ENCODE peak calls at places on chromosome 12, in five cellular contexts. K is IMR-90, J is spleen, E is heart left ventricle, A is esophagus squamous epithelium. S is an unnamed sample.

GRCh38 chr12:119008691-119009221 is 27.4 kb downstream of the SRRM4 start:
- DNase-seq in K (no peak), A (no peak), J (no peak), E (no peak), S (no peak)

GRCh38 chr12:27436029-27436428 is 10.5 kb upstream of the SMCO2 start:
- DNase-seq in J (no peak), A (no peak), E (no peak), K (no peak), S (no peak)

GRCh38 chr12:29164477-29165163 is 15.5 kb downstream of the FAR2 start:
- DNase-seq in E (no peak), K (peak; percentile 62), A (no peak), J (no peak), S (no peak)

GRCh38 chr12:124380793-124381453 is 86.0 kb downstream of the RFLNA start:
- DNase-seq in E (no peak), A (no peak), K (no peak), J (no peak), S (no peak)

GRCh38 chr12:113683566-113683965 is 211.9 kb upstream of the LHX5 start:
- DNase-seq in K (no peak), J (no peak), E (no peak), A (no peak), S (no peak)

GRCh38 chr12:9702239-9702638 is 30.7 kb downstream of the CLECL1 start:
- DNase-seq in E (no peak), K (no peak), A (no peak), J (peak; percentile 80), S (no peak)

GRCh38 chr12:58364389-58365086 is 423.2 kb downstream of the ATP23 start:
- DNase-seq in E (no peak), A (no peak), J (no peak), K (peak; percentile 99), S (no peak)

GRCh38 chr12:118052324-118053070 is 8.5 kb downstream of the WSB2 start:
- DNase-seq in K (peak; percentile 95), J (peak; percentile 75), E (peak; percentile 87), A (no peak), S (peak; percentile 59)

GRCh38 chr12:108629824-108630476 is 3.7 kb downstream of the SELPLG start:
- DNase-seq in K (peak; percentile 87), A (no peak), E (peak; percentile 51), J (peak; percentile 82), S (peak; percentile 68)

GRCh38 chr12:101931498-101932326 is 54.3 kb downstream of the DRAM1 start:
- DNase-seq in J (no peak), E (no peak), K (no peak), A (no peak), S (no peak)

GRCh38 chr12:84508943-84509342 is 403.7 kb downstream of the SLC6A15 start:
- DNase-seq in E (peak; percentile 42), K (no peak), J (no peak), A (no peak), S (peak; percentile 57)
- H3K27ac ChIP-seq in E (peak overlapping the region; percentile 19), K (no peak overlapping the region), J (no peak overlapping the region), A (peak overlapping the region; percentile 60), S (no peak overlapping the region)

GRCh38 chr12:120495723-120496352 is at the start of gene DYNLL1:
- DNase-seq in A (peak; percentile 71), E (peak; percentile 97), K (peak; percentile 94), J (peak; percentile 97), S (peak; percentile 100)
- TF ChIP-seq CTCF in A (peak; percentile 18), E (no peak), K (no peak), J (peak; percentile 34), S (peak; percentile 30)

GRCh38 chr12:130266751-130267150 is 70.9 kb upstream of the PIWIL1 start:
- DNase-seq in E (no peak), J (no peak), K (no peak), A (no peak), S (no peak)

GRCh38 chr12:130263996-130264395 is 73.7 kb upstream of the PIWIL1 start:
- DNase-seq in J (no peak), E (no peak), K (no peak), A (no peak), S (no peak)

GRCh38 chr12:130258863-130259262 is 78.8 kb upstream of the PIWIL1 start:
- DNase-seq in A (no peak), K (no peak), J (no peak), E (no peak), S (no peak)

DNA sequence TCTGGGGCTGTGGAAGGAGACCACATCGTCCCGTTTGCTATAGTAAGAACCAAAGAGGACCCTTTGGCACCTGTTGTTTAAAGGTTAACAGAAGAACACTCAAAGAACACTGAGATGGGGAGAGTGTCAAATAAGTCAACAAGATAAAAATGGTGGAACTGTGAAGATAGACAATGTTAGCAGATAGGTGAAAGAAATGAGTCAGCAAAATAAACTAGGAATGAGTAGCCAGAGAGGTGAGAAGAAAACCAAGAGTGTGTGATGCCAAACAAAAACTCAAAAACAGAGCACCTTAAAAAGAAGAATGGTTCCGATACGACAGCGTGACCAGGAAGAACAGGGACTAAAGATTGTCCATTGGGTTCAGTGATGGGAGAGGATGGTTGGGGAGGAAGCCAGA is 74.7 kb upstream of the PIWIL1 start:
- DNase-seq in A (no peak), K (no peak), E (no peak), J (no peak), S (no peak)
- TF ChIP-seq POLR2A in A (no peak), K (no peak), E (no peak), J (no peak), S (no peak)

GRCh38 chr12:95678684-95679083 is 111.9 kb downstream of the NTN4 start:
- DNase-seq in J (no peak), A (no peak), K (no peak), E (no peak), S (no peak)

GRCh38 chr12:95687937-95688336 is 102.6 kb downstream of the NTN4 start:
- DNase-seq in J (no peak), K (no peak), E (no peak), A (no peak), S (no peak)

GRCh38 chr12:95681210-95681765 is 109.3 kb downstream of the NTN4 start:
- DNase-seq in E (no peak), K (no peak), A (no peak), J (no peak), S (no peak)

DNA sequence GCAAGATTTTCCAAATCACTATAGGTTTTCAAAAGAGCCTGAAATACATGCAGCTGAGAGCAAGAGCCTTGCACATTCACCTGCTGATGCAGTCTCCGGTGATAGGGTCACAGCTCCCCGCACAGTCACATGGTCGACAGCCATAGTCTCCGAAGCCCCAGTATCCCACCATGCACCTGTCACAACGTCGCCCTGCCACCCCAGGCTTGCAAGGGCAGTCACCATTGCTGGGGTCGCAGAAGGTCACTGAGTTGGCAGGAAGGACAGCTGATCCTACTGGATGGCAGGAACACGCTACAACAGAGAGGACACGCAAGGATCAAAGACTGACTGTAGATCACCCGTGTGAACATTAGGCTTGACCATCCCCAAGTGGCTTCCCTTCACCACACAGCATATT is 107.1 kb downstream of the NTN4 start:
- DNase-seq in A (no peak), E (no peak), J (no peak), K (no peak), S (peak; percentile 22)
- H3K27ac ChIP-seq in A (no peak overlapping the region), E (no peak overlapping the region), J (no peak overlapping the region), K (no peak overlapping the region), S (no peak overlapping the region)

GRCh38 chr12:14279845-14280244 is 85.6 kb upstream of the ATF7IP start:
- DNase-seq in E (no peak), K (no peak), A (no peak), J (no peak), S (no peak)

GRCh38 chr12:14280921-14281320 is 84.6 kb upstream of the ATF7IP start:
- DNase-seq in K (no peak), A (no peak), E (no peak), J (no peak), S (no peak)

GRCh38 chr12:14284189-14284722 is 81.2 kb upstream of the ATF7IP start:
- DNase-seq in E (peak; percentile 76), A (no peak), K (peak; percentile 10), J (no peak), S (no peak)

GRCh38 chr12:14281539-14281938 is 83.9 kb upstream of the ATF7IP start:
- DNase-seq in A (no peak), E (no peak), K (peak; percentile 13), J (no peak), S (no peak)

DNA sequence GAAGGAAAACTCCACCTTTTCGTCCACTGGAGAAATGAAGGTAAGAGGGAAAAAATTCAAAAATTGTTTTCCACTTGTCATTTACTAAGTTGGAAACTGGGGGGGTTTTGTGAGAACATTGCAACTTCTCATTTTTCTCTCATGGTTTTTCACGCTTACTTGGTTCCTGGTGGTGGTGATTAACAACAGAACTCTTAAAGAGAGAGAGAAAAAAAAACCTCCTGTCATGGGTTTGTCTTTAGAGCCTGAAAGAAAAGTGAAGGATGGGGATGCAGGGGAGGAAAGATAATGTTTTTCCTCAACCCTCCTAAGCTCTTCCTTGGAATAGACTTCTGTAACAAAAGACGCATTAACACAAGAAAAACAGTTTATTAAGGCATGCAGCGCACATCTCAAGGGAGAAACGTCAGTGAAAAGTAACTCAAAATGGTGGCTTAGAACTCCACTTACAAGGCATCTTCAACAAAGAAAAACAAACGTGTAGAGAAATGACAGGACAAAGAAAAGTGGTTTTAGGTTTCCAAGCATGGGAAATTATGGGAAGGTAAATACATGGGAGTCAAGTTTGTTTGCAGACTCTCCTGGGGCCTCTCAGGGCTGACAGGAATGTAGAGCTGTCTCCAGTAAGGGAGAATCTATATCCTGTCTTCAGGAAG is 81.9 kb upstream of the ATF7IP start:
- DNase-seq in E (no peak), J (no peak), A (no peak), K (no peak), S (no peak)
- TF ChIP-seq CTCF in E (no peak), J (no peak), A (no peak), K (no peak), S (no peak)

DNA sequence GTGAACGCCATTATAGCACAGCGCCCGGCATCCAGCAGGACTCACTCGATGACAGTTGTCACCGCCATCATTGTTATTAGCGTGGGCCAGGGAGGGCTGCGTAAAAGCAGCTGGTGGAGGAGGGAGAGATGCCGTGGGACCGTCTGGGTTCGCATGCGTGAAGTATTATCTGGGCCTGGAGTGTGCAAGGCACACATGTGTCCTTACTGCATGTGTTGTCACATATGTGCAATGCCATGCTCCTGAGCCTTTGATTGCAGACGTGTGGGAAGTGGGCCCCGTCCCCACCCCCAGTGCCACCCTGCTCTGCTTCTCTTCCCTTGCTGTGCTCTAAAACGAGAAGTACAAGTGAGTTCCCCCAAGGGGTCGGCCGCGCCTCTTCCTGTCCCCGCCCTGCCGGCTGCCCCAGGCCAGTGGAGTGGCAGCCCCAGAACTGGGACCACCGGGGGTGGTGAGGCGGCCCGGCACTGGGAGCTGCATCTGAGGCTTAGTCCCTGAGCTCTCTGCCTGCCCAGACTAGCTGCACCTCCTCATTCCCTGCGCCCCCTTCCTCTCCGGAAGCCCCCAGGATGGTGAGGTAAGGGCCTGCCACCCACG is at the start of gene PTPN6:
- DNase-seq in J (peak; percentile 99), K (no peak), A (no peak), E (peak; percentile 79), S (peak; percentile 82)
- TF ChIP-seq POLR2A in J (no peak), K (no peak), A (peak; percentile 50), E (no peak), S (no peak)

DNA sequence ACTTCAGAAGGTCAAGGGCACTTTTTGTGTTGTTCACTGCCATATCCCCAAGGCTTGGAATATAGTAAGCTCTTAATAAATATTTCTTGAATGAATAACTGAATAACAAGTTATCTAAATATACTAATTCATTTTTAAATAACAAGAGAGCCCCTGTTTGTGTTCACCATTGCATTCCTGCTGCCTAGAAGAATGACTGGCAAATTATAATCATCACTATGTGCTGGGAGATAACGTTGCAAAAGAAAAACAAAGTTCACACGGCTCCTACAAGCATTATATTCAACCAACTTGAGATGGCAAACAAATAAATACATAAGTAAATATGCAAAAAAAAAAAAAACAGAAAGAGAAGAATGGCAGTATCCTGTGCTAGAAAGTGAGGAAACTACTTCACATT is 9.1 kb upstream of the TSPAN8 start:
- DNase-seq in A (no peak), K (no peak), J (no peak), E (no peak), S (no peak)
- H3K27ac ChIP-seq in A (no peak overlapping the region), K (no peak overlapping the region), J (no peak overlapping the region), E (no peak overlapping the region), S (no peak overlapping the region)

S was measured in upper lobe of left lung.